ENCODE peak calls at places on chromosomes 3 and 15, in nine cellular contexts. J, Y, D, M, Q, A, P, V and G are unnamed samples.

GRCh38 chr15:48084759-48085420 is 35.9 kb upstream of the SLC24A5 start:
- DNase-seq in A (no peak), M (peak), Y (no peak), D (no peak), V (no peak), P (peak), Q (no peak), J (no peak), G (no peak)

GRCh38 chr3:190072856-190073255 is 47.8 kb downstream of the P3H2 start:
- DNase-seq in M (no peak), Y (no peak), A (no peak), J (no peak), V (no peak), P (no peak), D (no peak), Q (no peak), G (no peak)

GRCh38 chr3:127452321-127452821 is 138.2 kb downstream of the TPRA1 start:
- DNase-seq in V (no peak), P (no peak), Y (no peak), M (no peak), D (no peak), J (peak), Q (no peak), A (no peak), G (no peak)

GRCh38 chr3:142418926-142419592 is 28.8 kb downstream of the XRN1 start:
- DNase-seq in A (no peak), V (no peak), Y (no peak), P (no peak), D (no peak), M (no peak), J (no peak), Q (no peak), G (no peak)

GRCh38 chr3:88137836-88138235 is 11.9 kb upstream of the C3orf38 start:
- DNase-seq in Y (no peak), J (no peak), V (no peak), Q (peak), P (no peak), M (peak), D (no peak), A (no peak), G (no peak)

GRCh38 chr3:78737988-78738387 is 1029.8 kb downstream of the ROBO1 start:
- DNase-seq in A (no peak), D (no peak), V (no peak), P (no peak), Y (no peak), J (no peak), Q (no peak), M (no peak), G (no peak)

GRCh38 chr3:195226445-195226844 is 44.5 kb downstream of the XXYLT1 start:
- DNase-seq in Y (no peak), J (no peak), M (no peak), P (no peak), D (no peak), V (no peak), A (no peak), Q (no peak), G (no peak)

GRCh38 chr3:197478746-197479668 is 76.8 kb downstream of the BDH1 start:
- DNase-seq in Y (no peak), M (no peak), D (no peak), Q (peak), J (no peak), V (no peak), P (no peak), A (no peak), G (no peak)

GRCh38 chr3:15894382-15894781 is 96.6 kb upstream of the ANKRD28 start:
- DNase-seq in P (no peak), Q (no peak), A (no peak), D (no peak), Y (no peak), J (no peak), V (no peak), M (no peak), G (no peak)

GRCh38 chr3:27220166-27220565 is 149.0 kb downstream of the NEK10 start:
- DNase-seq in V (no peak), M (no peak), Y (no peak), A (no peak), Q (peak), D (no peak), J (no peak), P (no peak), G (no peak)

GRCh38 chr15:91150492-91151160 is 50.6 kb downstream of the SV2B start:
- DNase-seq in J (no peak), A (no peak), Q (no peak), P (no peak), V (no peak), D (no peak), M (no peak), Y (no peak), G (no peak)

GRCh38 chr3:64977308-64978100 is 289.7 kb upstream of the ADAMTS9 start:
- DNase-seq in P (no peak), Q (no peak), D (no peak), V (no peak), J (no peak), M (peak), Y (no peak), A (no peak), G (no peak)

GRCh38 chr15:79811406-79812405 is 85.1 kb downstream of the MTHFS start:
- DNase-seq in M (peak), A (no peak), P (no peak), Q (no peak), Y (peak), D (peak), J (peak), V (no peak), G (no peak)

GRCh38 chr15:74383695-74384565 is 16.5 kb upstream of the CYP11A1 start:
- DNase-seq in V (no peak), Y (no peak), M (no peak), A (no peak), D (peak), Q (peak), P (no peak), J (no peak), G (no peak)

GRCh38 chr15:65409284-65409631 is 13.5 kb downstream of the IGDCC4 start:
- DNase-seq in D (peak), J (no peak), P (peak), Y (no peak), Q (peak), M (peak), A (no peak), V (no peak), G (no peak)

GRCh38 chr3:113263020-113263419 is 51.7 kb downstream of the BOC start:
- DNase-seq in Q (no peak), P (no peak), A (no peak), M (no peak), D (no peak), Y (no peak), J (no peak), V (no peak), G (no peak)

GRCh38 chr3:65246561-65246960 is 558.8 kb upstream of the ADAMTS9 start:
- DNase-seq in Y (no peak), J (no peak), P (no peak), M (no peak), V (no peak), A (no peak), D (no peak), Q (no peak), G (no peak)

GRCh38 chr3:133467780-133468179 is 67.9 kb downstream of the BFSP2 start:
- DNase-seq in D (no peak), M (no peak), J (no peak), P (no peak), V (no peak), Q (no peak), Y (no peak), A (no peak), G (no peak)

GRCh38 chr15:35047528-35047927 is 37.6 kb downstream of the NANOGP8 start:
- DNase-seq in J (no peak), M (no peak), Y (no peak), Q (no peak), D (no peak), P (no peak), A (no peak), V (no peak), G (no peak)

GRCh38 chr3:8480699-8481098 is 20.9 kb upstream of the LMCD1 start:
- DNase-seq in Q (no peak), P (no peak), A (no peak), Y (no peak), V (no peak), M (no peak), J (no peak), D (no peak), G (no peak)

GRCh38 chr3:135362889-135363288 is 567.8 kb downstream of the EPHB1 start:
- DNase-seq in Q (no peak), J (no peak), P (no peak), D (no peak), M (no peak), V (no peak), Y (no peak), A (no peak), G (no peak)